ENCODE peak calls at places on chromosomes 5 and 9, in nine cellular contexts. H is pancreas; Z is naive thymus-derived CD4-positive, alpha-beta T cell; W is skeletal muscle cell; M is choroid plexus epithelial cell; T is cardiac muscle cell; F is mammary epithelial cell; B is neural progenitor cell; X is NB4. G is an unnamed sample.

GRCh38 chr5:62969409-62970120 is 390.9 kb downstream of the LRRC70 start:
- DNase-seq in H (no peak), Z (no peak), W (no peak), M (peak), T (no peak), F (no peak), B (no peak), X (no peak), G (no peak)

GRCh38 chr9:114694719-114695269 is 12.8 kb upstream of the TEX48 start:
- DNase-seq in H (no peak), Z (no peak), W (no peak), M (peak), T (no peak), F (no peak), B (no peak), X (no peak), G (no peak)

GRCh38 chr9:3181049-3181953 is 337.4 kb upstream of the PUM3 start:
- DNase-seq in H (peak), Z (peak), W (no peak), M (peak), T (peak), F (peak), B (peak), X (peak), G (peak)

GRCh38 chr5:114089247-114089646 is 272.6 kb upstream of the KCNN2 start:
- DNase-seq in H (no peak), Z (no peak), W (no peak), M (no peak), T (no peak), F (no peak), B (no peak), X (no peak), G (no peak)

GRCh38 chr5:124783794-124784193 is 37.4 kb upstream of the ZNF608 start:
- DNase-seq in H (no peak), Z (no peak), W (peak), M (peak), T (no peak), F (no peak), B (no peak), X (no peak), G (no peak)

GRCh38 chr5:142281012-142281374 is 43.8 kb downstream of the SPRY4 start:
- DNase-seq in H (no peak), Z (no peak), W (no peak), M (no peak), T (peak), F (no peak), B (no peak), X (no peak), G (no peak)

GRCh38 chr5:60092671-60093422 is 199.3 kb upstream of the PDE4D start:
- DNase-seq in H (no peak), Z (no peak), W (peak), M (peak), T (no peak), F (peak), B (no peak), X (peak), G (no peak)

GRCh38 chr9:118721276-118721675 is 648.0 kb downstream of the BRINP1 start:
- DNase-seq in H (no peak), Z (no peak), W (no peak), M (no peak), T (no peak), F (no peak), B (no peak), X (no peak), G (no peak)

GRCh38 chr5:147188200-147189108 is 46.4 kb upstream of the STK32A start:
- DNase-seq in H (peak), Z (peak), W (no peak), M (peak), T (peak), F (peak), B (peak), X (peak), G (peak)

GRCh38 chr9:95511232-95511951 is 5.4 kb downstream of the PTCH1 start:
- DNase-seq in H (no peak), Z (peak), W (no peak), M (peak), T (peak), F (peak), B (peak), X (peak), G (no peak)

GRCh38 chr5:169249001-169249400 is 51.9 kb downstream of the SLIT3 start:
- DNase-seq in H (no peak), Z (no peak), W (no peak), M (no peak), T (no peak), F (no peak), B (no peak), X (no peak), G (no peak)

GRCh38 chr9:126070071-126070470 is 256.6 kb upstream of the MVB12B start:
- DNase-seq in H (no peak), Z (no peak), W (no peak), M (no peak), T (no peak), F (no peak), B (no peak), X (no peak), G (no peak)
- H3K4me3 ChIP-seq in H (no peak), Z (no peak), W (no peak), M (no peak), T (no peak), F (no peak), B (no peak), X (no peak), G (no peak)

DNA sequence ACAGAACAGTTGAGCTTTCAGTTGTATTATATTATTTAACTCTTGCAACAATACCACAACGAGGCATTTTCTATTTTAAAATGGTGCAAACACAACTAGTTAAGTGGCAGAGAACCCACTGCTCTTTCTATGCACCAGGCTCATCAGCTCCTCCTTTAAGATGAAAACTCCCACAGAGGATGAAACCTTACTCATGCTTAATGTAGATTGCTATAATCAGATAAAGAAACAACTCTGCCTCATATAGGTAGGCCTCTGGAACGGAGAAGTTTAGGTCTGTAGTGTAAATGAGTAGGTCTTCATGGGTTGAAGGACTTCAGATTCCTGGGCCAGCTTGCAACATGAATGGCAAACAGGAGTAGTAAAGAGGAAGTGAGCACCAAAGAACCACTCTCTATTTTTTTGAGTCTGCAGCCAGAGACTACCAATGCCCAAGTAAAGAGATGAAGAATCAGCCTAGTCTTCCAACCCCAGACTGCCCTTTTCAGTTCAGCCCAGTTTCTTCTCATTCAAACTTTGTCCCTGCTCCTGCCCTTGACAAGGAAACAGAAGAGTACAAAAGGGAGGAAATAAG is 33.9 kb downstream of the HACD4 start:
- DNase-seq in H (no peak), Z (no peak), W (no peak), M (no peak), T (no peak), F (no peak), B (no peak), X (peak), G (no peak)
- H3K4me3 ChIP-seq in H (no peak), Z (no peak), W (no peak), M (no peak), T (no peak), F (no peak), B (no peak), X (no peak), G (no peak)

GRCh38 chr5:61416010-61416409 is 84.0 kb downstream of the ZSWIM6 start:
- DNase-seq in H (no peak), Z (no peak), W (no peak), M (no peak), T (no peak), F (peak), B (peak), X (no peak), G (no peak)
- H3K4me3 ChIP-seq in H (no peak), Z (no peak), W (no peak), M (no peak), T (no peak), F (no peak), B (peak), X (no peak), G (no peak)

GRCh38 chr5:61686491-61687257 is 354.6 kb downstream of the ZSWIM6 start:
- DNase-seq in H (no peak), Z (no peak), W (no peak), M (peak), T (no peak), F (no peak), B (no peak), X (no peak), G (no peak)

GRCh38 chr5:61687371-61687770 is 355.3 kb downstream of the ZSWIM6 start:
- DNase-seq in H (no peak), Z (no peak), W (no peak), M (peak), T (no peak), F (peak), B (no peak), X (no peak), G (no peak)

GRCh38 chr5:61680247-61680646 is 348.2 kb downstream of the ZSWIM6 start:
- DNase-seq in H (no peak), Z (no peak), W (no peak), M (no peak), T (no peak), F (no peak), B (no peak), X (no peak), G (no peak)

GRCh38 chr5:61679562-61679961 is 347.5 kb downstream of the ZSWIM6 start:
- DNase-seq in H (no peak), Z (no peak), W (no peak), M (no peak), T (no peak), F (no peak), B (no peak), X (no peak), G (no peak)

GRCh38 chr5:61683926-61684325 is 351.9 kb downstream of the ZSWIM6 start:
- DNase-seq in H (no peak), Z (no peak), W (no peak), M (no peak), T (no peak), F (no peak), B (no peak), X (no peak), G (no peak)
- H3K4me3 ChIP-seq in H (no peak), Z (no peak), W (no peak), M (no peak), T (no peak), F (no peak), B (no peak), X (no peak), G (no peak)

GRCh38 chr9:93057703-93058356 is 671 bp upstream of the SUSD3 start:
- DNase-seq in H (no peak), Z (no peak), W (no peak), M (no peak), T (no peak), F (no peak), B (no peak), X (no peak), G (no peak)
- H3K4me3 ChIP-seq in H (no peak), Z (no peak), W (no peak), M (no peak), T (no peak), F (no peak), B (peak), X (no peak), G (no peak)

GRCh38 chr9:87500491-87500890 is 2.8 kb downstream of the DAPK1 start:
- DNase-seq in H (no peak), Z (no peak), W (no peak), M (no peak), T (no peak), F (no peak), B (no peak), X (no peak), G (no peak)

GRCh38 chr9:87498046-87498815 is 564 bp downstream of the DAPK1 start:
- DNase-seq in H (peak), Z (no peak), W (no peak), M (peak), T (peak), F (peak), B (peak), X (no peak), G (no peak)

GRCh38 chr9:87500894-87501656 is 3.4 kb downstream of the DAPK1 start:
- DNase-seq in H (no peak), Z (no peak), W (no peak), M (no peak), T (no peak), F (no peak), B (no peak), X (no peak), G (no peak)

GRCh38 chr9:87498816-87499454 is 1.3 kb downstream of the DAPK1 start:
- DNase-seq in H (no peak), Z (no peak), W (no peak), M (no peak), T (peak), F (no peak), B (peak), X (no peak), G (no peak)

GRCh38 chr9:87499455-87500015 is 1.9 kb downstream of the DAPK1 start:
- DNase-seq in H (no peak), Z (no peak), W (no peak), M (no peak), T (no peak), F (no peak), B (no peak), X (no peak), G (no peak)
- H3K4me3 ChIP-seq in H (peak), Z (no peak), W (no peak), M (peak), T (peak), F (no peak), B (peak), X (no peak), G (no peak)

GRCh38 chr9:35338086-35338485 is 151.8 kb upstream of the RUSC2 start:
- DNase-seq in H (no peak), Z (no peak), W (no peak), M (no peak), T (no peak), F (no peak), B (no peak), X (no peak), G (no peak)
- H3K4me3 ChIP-seq in H (no peak), Z (no peak), W (no peak), M (no peak), T (no peak), F (no peak), B (no peak), X (no peak), G (no peak)

GRCh38 chr9:14238044-14238443 is 75.9 kb downstream of the NFIB start:
- DNase-seq in H (no peak), Z (no peak), W (no peak), M (peak), T (peak), F (peak), B (no peak), X (no peak), G (no peak)
- H3K4me3 ChIP-seq in H (no peak), Z (no peak), W (no peak), M (no peak), T (no peak), F (no peak), B (no peak), X (no peak), G (no peak)

G was measured in Jurkat, Clone E6-1.